ENCODE peak calls at places on chromosomes 5 and 9, in four cellular contexts. B is DND-41, L is colonic mucosa, N is A549. J is an unnamed sample.
A peak's percentile ranks its signal among the peaks of the same experiment; 100 is the strongest.

GRCh38 chr9:37984672-37985611 is 81.0 kb upstream of the SLC25A51 start:
- DNase-seq in B (peak; percentile 41), N (no peak), L (peak; percentile 67), J (no peak)

GRCh38 chr5:9207820-9208418 is 338.0 kb downstream of the SEMA5A start:
- DNase-seq in B (no peak), N (peak; percentile 25), L (no peak), J (no peak)

GRCh38 chr5:60698316-60698715 is 1.6 kb downstream of the DEPDC1B start:
- DNase-seq in N (no peak), B (no peak), L (no peak), J (no peak)

GRCh38 chr5:6307304-6307703 is 71.0 kb downstream of the MED10 start:
- DNase-seq in B (no peak), N (no peak), L (no peak), J (no peak)

GRCh38 chr5:61597684-61598083 is 265.6 kb downstream of the ZSWIM6 start:
- DNase-seq in L (no peak), B (no peak), N (no peak), J (no peak)

GRCh38 chr9:36136894-36137391 is 410 bp downstream of the GLIPR2 start:
- DNase-seq in L (no peak), N (no peak), B (peak; percentile 40), J (peak; percentile 47)

GRCh38 chr5:119329701-119330100 is 26.1 kb upstream of the TNFAIP8 start:
- DNase-seq in L (no peak), B (no peak), N (no peak), J (no peak)

GRCh38 chr5:24633705-24634325 is 11.0 kb downstream of the CDH10 start:
- DNase-seq in B (no peak), L (no peak), N (peak; percentile 11), J (peak; percentile 21)

GRCh38 chr5:172527559-172527958 is 73.2 kb upstream of the SH3PXD2B start:
- DNase-seq in L (peak; percentile 12), B (no peak), N (no peak), J (no peak)

GRCh38 chr5:172521338-172521932 is 67.1 kb upstream of the SH3PXD2B start:
- DNase-seq in L (no peak), B (no peak), N (no peak), J (no peak)

GRCh38 chr5:172525633-172526360 is 71.5 kb upstream of the SH3PXD2B start:
- DNase-seq in L (peak; percentile 13), B (no peak), N (no peak), J (no peak)

GRCh38 chr5:172523146-172523745 is 68.9 kb upstream of the SH3PXD2B start:
- DNase-seq in N (no peak), B (no peak), L (peak; percentile 15), J (no peak)

DNA sequence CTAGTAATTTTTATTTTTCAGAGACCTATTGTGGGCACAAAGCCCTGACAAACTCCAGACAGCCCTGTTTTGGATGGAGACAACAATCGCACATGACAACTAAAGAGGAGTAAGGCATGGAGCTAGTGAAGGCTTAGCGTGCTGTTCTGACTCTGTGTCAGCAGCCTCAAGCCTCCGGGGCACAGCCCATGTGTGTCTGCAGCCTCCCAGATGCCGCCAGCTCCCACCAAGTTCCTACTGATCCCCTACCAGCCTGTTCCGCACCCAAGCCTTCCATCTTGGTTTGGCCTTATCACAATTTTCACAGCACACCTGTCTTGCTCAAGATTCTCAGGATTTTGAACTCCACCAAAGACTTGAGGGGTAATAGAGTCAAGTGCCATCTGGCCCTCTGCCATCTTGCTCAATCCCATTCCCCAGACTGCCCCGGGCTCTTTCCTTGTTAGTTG is 70.3 kb upstream of the SH3PXD2B start:
- DNase-seq in L (peak; percentile 25), N (no peak), B (no peak), J (no peak)
- TF ChIP-seq CTCF in L (no peak), N (no peak), B (no peak), J (no peak)

GRCh38 chr9:130106860-130107848 is 53.4 kb downstream of the GPR107 start:
- DNase-seq in L (peak; percentile 87), B (peak; percentile 76), N (peak; percentile 59), J (peak; percentile 89)
- TF ChIP-seq CTCF in L (peak; percentile 79), B (peak; percentile 89), N (peak; percentile 88), J (peak; percentile 71)

GRCh38 chr9:103789686-103790085 is 304.4 kb upstream of the SMC2 start:
- DNase-seq in B (no peak), L (no peak), N (no peak), J (no peak)
- TF ChIP-seq CTCF in B (peak; percentile 22), L (peak; percentile 35), N (no peak), J (peak; percentile 27)

GRCh38 chr5:56814963-56815656 is at the start of gene MAP3K1:
- DNase-seq in B (peak; percentile 66), N (peak; percentile 66), L (peak; percentile 85), J (peak; percentile 85)
- TF ChIP-seq CTCF in B (peak; percentile 35), N (no peak), L (no peak), J (no peak)

GRCh38 chr5:141951341-141951781 is 6.6 kb downstream of the PCDH12 start:
- DNase-seq in B (peak; percentile 45), L (no peak), N (peak; percentile 51), J (peak; percentile 58)
- TF ChIP-seq CTCF in B (peak; percentile 66), L (no peak), N (no peak), J (peak; percentile 62)